ENCODE peak calls at places on chromosome 2, in five cellular contexts. R, Q, Y, Z and S are unnamed samples.

GRCh38 chr2:189870396-189871089 is 86.3 kb downstream of the PMS1 start:
- DNase-seq in Z (no peak), Q (no peak), R (no peak), Y (no peak), S (no peak)

GRCh38 chr2:154720642-154721041 is 22.1 kb downstream of the KCNJ3 start:
- DNase-seq in Z (no peak), Q (peak; percentile 18), R (no peak), Y (no peak), S (no peak)

GRCh38 chr2:119482481-119483394 is 41.5 kb downstream of the SCTR start:
- DNase-seq in Y (no peak), Z (no peak), R (no peak), Q (no peak), S (no peak)

GRCh38 chr2:197300139-197300538 is 10.4 kb downstream of the ANKRD44 start:
- DNase-seq in Y (no peak), Z (no peak), Q (no peak), R (no peak), S (no peak)

GRCh38 chr2:238433941-238434845 is 7.5 kb downstream of the ASB1 start:
- DNase-seq in Z (no peak), Y (no peak), R (no peak), Q (peak; percentile 85), S (no peak)

GRCh38 chr2:19538411-19538963 is 180.1 kb upstream of the OSR1 start:
- DNase-seq in Q (peak; percentile 92), Y (peak; percentile 77), R (no peak), Z (no peak), S (no peak)

GRCh38 chr2:107018366-107018765 is 132.4 kb upstream of the ST6GAL2 start:
- DNase-seq in Q (no peak), Z (no peak), Y (no peak), R (no peak), S (no peak)

GRCh38 chr2:188244383-188244782 is 47.3 kb upstream of the GULP1 start:
- DNase-seq in Z (no peak), R (no peak), Q (no peak), Y (no peak), S (no peak)

GRCh38 chr2:176561706-176562105 is 292.5 kb downstream of the MTX2 start:
- DNase-seq in Z (no peak), R (no peak), Q (no peak), Y (no peak), S (no peak)